ENCODE peak calls at places on chromosomes 1 and 21, in six cellular contexts. J is hepatocyte, N is bronchial epithelial cell, K is astrocyte of the spinal cord, T is AG10803, W is psoas muscle. X is an unnamed sample.

GRCh38 chr21:32687946-32688345 is 39.9 kb downstream of the SYNJ1 start:
- DNase-seq in J (no peak), N (no peak), K (no peak), T (no peak), W (no peak), X (no peak)

GRCh38 chr1:65309317-65310077 is at the start of gene DNAJC6:
- DNase-seq in J (peak), N (peak), K (peak), T (peak), W (peak), X (peak)

GRCh38 chr1:56573311-56573710 is 6.1 kb downstream of the PLPP3 start:
- DNase-seq in J (peak), N (no peak), K (no peak), T (no peak), W (no peak), X (no peak)

GRCh38 chr1:160149235-160149634 is 2.2 kb upstream of the ATP1A4 start:
- DNase-seq in J (no peak), N (peak), K (no peak), T (peak), W (no peak), X (no peak)

GRCh38 chr1:48931571-48932251 is 155.0 kb upstream of the BEND5 start:
- DNase-seq in J (peak), N (peak), K (peak), T (peak), W (no peak), X (peak)

GRCh38 chr1:160682983-160683886 is 28.4 kb downstream of the CD48 start:
- DNase-seq in J (no peak), N (peak), K (no peak), T (peak), W (no peak), X (no peak)

GRCh38 chr1:24186711-24186992 is 437 bp downstream of the IFNLR1 start:
- DNase-seq in J (no peak), N (no peak), K (no peak), T (no peak), W (no peak), X (no peak)

GRCh38 chr1:156124557-156125483 is 10.3 kb downstream of the LMNA start:
- DNase-seq in J (no peak), N (peak), K (no peak), T (peak), W (peak), X (no peak)

GRCh38 chr1:182459949-182460348 is 10.0 kb downstream of the RGSL1 start:
- DNase-seq in J (no peak), N (no peak), K (no peak), T (no peak), W (no peak), X (no peak)

GRCh38 chr1:156419863-156420208 is 50.8 kb downstream of the RHBG start:
- DNase-seq in J (no peak), N (no peak), K (no peak), T (no peak), W (no peak), X (no peak)

GRCh38 chr1:46131727-46132528 is 501 bp downstream of the PIK3R3 start:
- DNase-seq in J (peak), N (peak), K (peak), T (no peak), W (no peak), X (peak)

GRCh38 chr1:7401814-7402547 is 369.1 kb upstream of the VAMP3 start:
- DNase-seq in J (peak), N (peak), K (peak), T (peak), W (no peak), X (peak)

GRCh38 chr1:83746234-83746633 is 252.7 kb downstream of the TTLL7 start:
- DNase-seq in J (no peak), N (no peak), K (no peak), T (no peak), W (no peak), X (no peak)

GRCh38 chr1:98355656-98356384 is 305.7 kb upstream of the SNX7 start:
- DNase-seq in J (peak), N (peak), K (no peak), T (peak), W (no peak), X (no peak)

GRCh38 chr1:153428073-153428638 is 11.8 kb downstream of the S100A7A start:
- DNase-seq in J (no peak), N (no peak), K (no peak), T (no peak), W (no peak), X (no peak)

GRCh38 chr1:214028569-214028968 is 40.8 kb downstream of the PROX1 start:
- DNase-seq in J (no peak), N (no peak), K (no peak), T (no peak), W (no peak), X (no peak)

GRCh38 chr1:61754545-61754944 is 12.3 kb downstream of the PATJ start:
- DNase-seq in J (peak), N (peak), K (no peak), T (no peak), W (no peak), X (no peak)

GRCh38 chr21:44487831-44488230 is 32.5 kb downstream of the LRRC3 start:
- DNase-seq in J (peak), N (no peak), K (peak), T (peak), W (no peak), X (peak)

GRCh38 chr1:227731696-227732585 is 3.2 kb downstream of the JMJD4 start:
- DNase-seq in J (no peak), N (no peak), K (no peak), T (no peak), W (no peak), X (no peak)

GRCh38 chr1:211735208-211736170 is 60.1 kb upstream of the NEK2 start:
- DNase-seq in J (peak), N (peak), K (peak), T (peak), W (no peak), X (peak)

GRCh38 chr1:224707849-224708725 is 92.0 kb downstream of the CNIH3 start:
- DNase-seq in J (peak), N (peak), K (peak), T (peak), W (no peak), X (peak)

GRCh38 chr1:15885701-15886612 is 38.5 kb downstream of the SPEN start:
- DNase-seq in J (peak), N (peak), K (peak), T (peak), W (peak), X (peak)

GRCh38 chr1:115112496-115113375 is 23.4 kb upstream of the TSPAN2 start:
- DNase-seq in J (peak), N (no peak), K (peak), T (no peak), W (no peak), X (peak)

GRCh38 chr21:23861908-23862504 is 1745.3 kb downstream of the MRPL39 start:
- DNase-seq in J (no peak), N (no peak), K (no peak), T (no peak), W (no peak), X (no peak)

GRCh38 chr21:30793581-30794314 is 19.3 kb downstream of the KRTAP8-1 start:
- DNase-seq in J (peak), N (no peak), K (no peak), T (no peak), W (no peak), X (no peak)

GRCh38 chr1:177854951-177855350 is 114.9 kb downstream of the SEC16B start:
- DNase-seq in J (no peak), N (peak), K (no peak), T (no peak), W (no peak), X (no peak)
- TF ChIP-seq CTCF in J (no peak), N (no peak), K (no peak), T (no peak), W (no peak), X (no peak)

GRCh38 chr1:241630005-241630404 is 10.2 kb downstream of the CHML start:
- DNase-seq in J (no peak), N (no peak), K (no peak), T (no peak), W (no peak), X (no peak)

GRCh38 chr1:241622708-241623107 is 17.5 kb downstream of the CHML start:
- DNase-seq in J (no peak), N (no peak), K (no peak), T (no peak), W (no peak), X (no peak)

GRCh38 chr1:241627453-241628329 is 12.5 kb downstream of the CHML start:
- DNase-seq in J (peak), N (peak), K (peak), T (peak), W (no peak), X (peak)

GRCh38 chr1:241630476-241630875 is 9.7 kb downstream of the CHML start:
- DNase-seq in J (no peak), N (no peak), K (no peak), T (no peak), W (no peak), X (no peak)

DNA sequence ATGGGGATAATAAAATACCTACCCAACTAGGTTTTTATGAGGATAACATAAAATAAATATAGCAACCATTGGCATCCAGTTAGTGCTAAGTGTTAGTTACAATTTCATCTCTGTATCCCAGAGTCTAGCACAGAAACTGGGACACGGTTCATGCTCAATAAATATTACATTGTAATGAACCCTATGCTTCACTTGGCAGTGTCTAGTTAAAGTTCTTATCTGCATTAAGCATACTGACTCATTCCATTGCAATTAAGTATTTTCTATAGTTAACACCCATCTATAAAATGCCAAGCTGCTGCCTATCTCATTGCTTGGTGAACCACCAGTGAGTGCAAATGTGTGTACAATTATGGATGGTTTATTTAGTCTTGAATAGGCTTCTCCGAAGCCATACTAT is 15.2 kb downstream of the CHML start:
- DNase-seq in J (no peak), N (no peak), K (no peak), T (no peak), W (no peak), X (no peak)
- H3K4me3 ChIP-seq in J (no peak), N (no peak), K (no peak), T (no peak), W (no peak), X (no peak)

DNA sequence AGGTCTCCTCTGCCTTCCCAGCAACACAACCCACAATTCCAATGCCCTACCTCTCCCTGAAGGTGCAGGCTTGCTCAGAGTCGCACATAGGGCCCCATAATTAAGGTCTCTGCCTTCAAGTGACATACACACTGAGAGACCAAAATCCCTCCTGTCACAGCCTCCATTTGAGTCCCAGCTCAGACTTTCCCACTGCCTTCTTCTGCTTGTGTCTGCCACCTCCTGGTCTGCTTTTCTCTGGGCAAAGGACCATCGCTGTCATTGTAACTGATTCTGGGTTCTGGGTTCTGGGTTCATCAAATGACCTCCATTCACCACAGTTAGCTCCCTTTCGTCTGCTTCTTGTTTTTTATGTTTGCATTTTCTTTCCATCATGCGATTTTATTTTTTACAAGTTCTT is 119.2 kb upstream of the ATP1B1 start:
- DNase-seq in J (no peak), N (no peak), K (no peak), T (no peak), W (no peak), X (no peak)
- TF ChIP-seq CTCF in J (no peak), N (no peak), K (no peak), T (peak), W (no peak), X (no peak)

DNA sequence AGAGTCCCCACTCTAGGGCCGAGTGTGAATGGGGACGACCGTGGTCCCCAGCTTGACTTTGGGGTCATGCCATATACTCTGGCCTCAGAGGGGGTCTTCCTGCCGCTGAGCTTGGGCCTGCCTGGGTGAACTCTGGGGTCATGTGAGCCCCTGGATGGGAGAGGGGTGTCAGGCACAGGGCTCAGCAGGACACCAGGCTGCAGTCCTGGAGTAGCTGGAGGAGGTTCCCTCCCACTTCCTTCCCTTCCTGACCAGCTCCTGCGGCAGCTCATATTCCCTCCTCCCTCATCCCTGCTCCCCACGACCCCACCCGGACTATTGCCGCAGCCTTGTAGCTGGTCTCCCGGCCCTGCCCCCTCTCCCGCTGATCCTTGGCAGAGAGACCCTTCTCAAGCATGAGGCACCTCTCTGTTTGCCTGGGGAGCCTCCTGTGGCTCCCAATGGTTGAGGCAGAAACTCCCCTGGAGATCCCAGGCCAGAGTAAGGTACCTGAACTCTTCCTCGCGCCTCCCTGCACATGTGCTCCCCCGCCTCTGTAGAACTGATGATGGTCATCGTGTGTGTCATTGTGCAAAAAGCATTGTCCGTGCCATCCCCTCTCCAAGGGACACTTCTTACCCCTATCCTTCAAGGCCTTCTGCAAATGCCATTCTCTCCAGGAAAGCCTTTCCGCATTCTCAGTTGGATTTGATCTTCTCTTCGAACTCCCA is 1.8 kb downstream of the TNFRSF1B start:
- DNase-seq in J (no peak), N (no peak), K (no peak), T (no peak), W (no peak), X (peak)
- H3K4me3 ChIP-seq in J (no peak), N (no peak), K (peak), T (peak), W (peak), X (peak)

X was measured in fibroblast of pulmonary artery.